ENCODE peak calls at places on chromosomes 5 and 9, in six cellular contexts. N is colonic mucosa, K is stomach, Q is gastrocnemius medialis, T is sigmoid colon, R is Panc1. A is an unnamed sample. For H3K4me1 and H3K9me3, the result is how much of the 10 kb centered on the place peaks cover.

GRCh38 chr9:136017813-136018190 is 56.6 kb upstream of the UBAC1 start:
- DNase-seq in N (no peak), K (no peak), Q (no peak), T (peak), R (no peak), A (no peak)

GRCh38 chr5:145787001-145787400 is 48.1 kb downstream of the PRELID2 start:
- DNase-seq in N (no peak), K (no peak), Q (no peak), T (no peak), R (no peak), A (no peak)

GRCh38 chr9:106953166-106953565 is 90.2 kb downstream of the ZNF462 start:
- DNase-seq in N (no peak), K (no peak), Q (peak), T (no peak), R (peak), A (no peak)

GRCh38 chr9:68455436-68455835 is 85.2 kb downstream of the TMEM252 start:
- DNase-seq in N (no peak), K (no peak), Q (no peak), T (no peak), R (no peak), A (no peak)

GRCh38 chr5:31701642-31702041 is 62.7 kb downstream of the PDZD2 start:
- DNase-seq in N (no peak), K (no peak), Q (no peak), T (no peak), R (no peak), A (no peak)

GRCh38 chr5:61732376-61732775 is 400.3 kb downstream of the ZSWIM6 start:
- DNase-seq in N (no peak), K (no peak), Q (no peak), T (no peak), R (no peak), A (no peak)

GRCh38 chr5:133930061-133930823 is 38.2 kb downstream of the C5orf15 start:
- DNase-seq in N (no peak), K (no peak), Q (no peak), T (no peak), R (no peak), A (peak)

GRCh38 chr9:101625871-101626270 is 31.1 kb upstream of the PPP3R2 start:
- DNase-seq in N (no peak), K (no peak), Q (no peak), T (no peak), R (no peak), A (no peak)

GRCh38 chr9:114059047-114059803 is 18.9 kb downstream of the AMBP start:
- DNase-seq in N (peak), K (no peak), Q (no peak), T (no peak), R (no peak), A (no peak)

GRCh38 chr5:173885481-173886010 is 2.6 kb upstream of the CPEB4 start:
- DNase-seq in N (peak), K (peak), Q (no peak), T (no peak), R (no peak), A (no peak)

GRCh38 chr5:90909091-90909503 is 350.5 kb downstream of the ADGRV1 start:
- DNase-seq in N (no peak), K (no peak), Q (no peak), T (no peak), R (no peak), A (no peak)

GRCh38 chr5:45279109-45279508 is 417.1 kb downstream of the HCN1 start:
- DNase-seq in N (no peak), K (no peak), Q (no peak), T (no peak), R (no peak), A (no peak)

GRCh38 chr9:120393386-120394057 is 186.4 kb downstream of the CDK5RAP2 start:
- DNase-seq in N (no peak), K (no peak), Q (no peak), T (peak), R (no peak), A (no peak)

GRCh38 chr5:92780057-92780456 is 801.0 kb downstream of the NR2F1-AS1 start:
- DNase-seq in N (no peak), K (no peak), Q (no peak), T (no peak), R (no peak), A (no peak)

GRCh38 chr5:120504057-120504456 is 40.0 kb downstream of the PRR16 start:
- DNase-seq in N (no peak), K (no peak), Q (no peak), T (no peak), R (no peak), A (no peak)

DNA sequence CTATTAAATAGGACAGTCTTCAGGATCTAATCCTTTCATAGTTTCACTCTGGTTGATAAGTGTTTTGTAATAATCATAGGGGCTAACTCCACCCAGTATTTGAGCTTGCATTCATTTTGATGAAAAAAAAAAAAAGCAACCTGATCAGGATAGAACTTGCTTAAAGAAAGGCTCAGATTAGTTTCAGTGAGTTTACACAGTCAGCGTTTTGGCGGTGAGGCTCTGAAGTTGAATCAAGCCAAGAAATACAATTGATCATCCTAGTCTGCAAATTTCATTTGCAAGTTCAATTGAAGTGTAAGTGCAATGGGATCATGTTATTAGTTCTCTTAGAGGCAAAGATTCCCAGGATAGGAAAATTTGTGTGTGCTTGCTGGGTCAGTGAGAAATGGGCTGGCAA is 159.7 kb upstream of the ELL2 start:
- DNase-seq in N (no peak), K (peak), Q (no peak), T (no peak), R (no peak), A (no peak)
- H3K4me1 ChIP-seq in N (under half), K (half or more), Q (under half), T (under half), R (under half), A (under half)

DNA sequence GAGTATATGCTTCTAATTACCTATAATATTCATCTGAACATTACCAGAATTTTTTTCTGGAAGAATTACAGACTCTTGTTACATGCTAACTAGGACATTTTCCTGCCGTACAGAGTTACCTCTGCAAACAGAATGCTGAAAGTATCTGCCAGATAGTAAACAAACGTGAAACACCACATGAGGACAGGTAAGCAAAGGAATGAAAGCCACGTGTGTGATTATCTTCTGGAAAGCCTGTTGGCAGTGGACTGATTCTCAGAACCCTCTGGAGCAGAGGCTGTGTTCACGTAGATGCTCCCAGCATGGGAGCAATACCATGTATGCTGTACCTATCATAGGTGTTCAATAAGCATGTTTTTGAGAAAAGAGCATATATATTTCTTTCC is 472.6 kb downstream of the ENC1 start:
- DNase-seq in N (no peak), K (no peak), Q (no peak), T (no peak), R (no peak), A (no peak)
- H3K4me3 ChIP-seq in N (no peak), K (no peak), Q (no peak), T (no peak), R (no peak), A (no peak)

DNA sequence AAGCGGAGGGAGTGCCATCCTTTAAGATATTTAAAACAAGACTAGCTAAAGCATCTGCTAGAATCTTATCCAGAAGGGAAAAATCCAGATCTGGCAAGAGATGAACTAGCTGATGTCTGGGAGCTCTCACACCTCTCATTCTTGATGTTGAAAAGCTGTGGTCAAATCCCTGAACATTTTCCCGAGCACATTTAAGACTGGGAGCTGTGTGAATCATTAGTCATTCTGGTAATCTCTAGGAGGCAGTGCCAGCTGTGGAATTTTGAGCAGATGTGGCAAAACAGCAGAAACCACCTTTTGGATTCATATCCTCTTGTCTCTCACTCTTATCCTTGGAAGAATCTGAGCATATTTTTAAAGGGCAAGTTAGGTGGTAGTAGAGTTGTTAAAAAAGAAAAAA is 218.0 kb downstream of the MAN2A1 start:
- DNase-seq in N (no peak), K (no peak), Q (no peak), T (no peak), R (no peak), A (no peak)
- H3K9me3 ChIP-seq in N (under half), K (under half), Q (under half), T (under half), R (under half), A (under half)

DNA sequence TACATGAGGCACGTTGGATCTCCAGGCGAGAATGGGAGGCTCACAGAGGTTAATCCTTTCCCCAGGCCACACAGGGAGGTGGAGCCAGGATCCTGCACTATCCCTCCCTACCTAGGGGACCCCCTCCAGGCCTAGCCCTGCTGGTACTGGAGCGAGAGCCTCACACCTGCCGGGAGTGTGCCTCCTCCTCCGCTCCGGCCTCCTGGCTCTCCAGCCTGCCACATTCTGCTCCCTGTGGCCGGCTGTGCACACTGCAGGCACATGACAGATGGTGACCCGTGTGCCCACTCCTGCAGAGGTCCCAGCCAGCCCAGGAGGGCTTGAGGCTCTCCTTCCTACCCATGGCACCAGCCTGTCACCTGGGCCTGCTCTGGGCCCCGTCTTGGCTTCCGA is 93.4 kb downstream of the RXRA start:
- DNase-seq in N (no peak), K (no peak), Q (no peak), T (no peak), R (no peak), A (no peak)
- H3K4me1 ChIP-seq in N (under half), K (half or more), Q (half or more), T (under half), R (under half), A (under half)

DNA sequence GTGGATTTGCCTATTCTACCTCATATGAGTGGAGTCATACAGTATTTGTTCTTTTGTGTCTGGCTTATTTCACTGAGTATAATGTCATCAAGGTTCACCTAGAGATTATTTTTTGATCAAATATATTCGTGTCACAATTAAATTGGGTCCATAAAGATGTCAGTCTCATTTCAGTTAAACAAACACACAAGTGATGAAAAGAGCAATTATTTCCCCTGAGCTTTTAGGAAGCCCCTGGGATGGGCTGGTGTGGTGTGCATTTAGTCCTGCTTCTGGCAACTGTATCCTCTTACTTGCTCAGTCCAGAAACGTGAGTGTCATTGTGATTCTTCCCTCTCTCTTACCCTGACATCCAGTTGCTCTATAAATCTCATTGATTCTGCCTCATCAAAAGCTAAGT is 52.8 kb upstream of the CARTPT start:
- DNase-seq in N (no peak), K (no peak), Q (no peak), T (no peak), R (no peak), A (no peak)
- H3K4me3 ChIP-seq in N (no peak), K (no peak), Q (no peak), T (no peak), R (no peak), A (no peak)